ENCODE peak calls at places on chromosomes 16 and 17, in four cellular contexts. A is H9, U is Karpas-422, L is fibroblast of lung. C is an unnamed sample. For H3K9me3, the result is how much of the 10 kb centered on the place peaks cover.

GRCh38 chr17:11848330-11848729 is 148.9 kb downstream of the ZNF18 start:
- DNase-seq in A (no peak), U (no peak), L (no peak), C (no peak)

GRCh38 chr16:19252904-19253303 is 32.6 kb upstream of the CLEC19A start:
- DNase-seq in L (no peak), A (no peak), U (no peak), C (no peak)

GRCh38 chr17:79981090-79981489 is 54.6 kb downstream of the TBC1D16 start:
- DNase-seq in A (peak), U (no peak), L (no peak), C (no peak)

GRCh38 chr16:72997141-72997542 is 50.8 kb downstream of the ZFHX3 start:
- DNase-seq in A (no peak), L (peak), U (no peak), C (no peak)

GRCh38 chr17:78256705-78257559 is 25.5 kb downstream of the TMEM235 start:
- DNase-seq in L (no peak), A (no peak), U (no peak), C (no peak)

GRCh38 chr17:79527286-79527685 is 83.6 kb downstream of the RBFOX3 start:
- DNase-seq in A (no peak), U (no peak), L (no peak), C (no peak)

GRCh38 chr16:68328151-68328859 is 17.5 kb downstream of the PRMT7 start:
- DNase-seq in L (peak), U (peak), A (peak), C (peak)

GRCh38 chr16:48408688-48409087 is 23.5 kb upstream of the SIAH1 start:
- DNase-seq in U (peak), L (peak), A (no peak), C (no peak)

GRCh38 chr17:76053230-76054111 is 18.8 kb downstream of the SRP68 start:
- DNase-seq in A (no peak), U (no peak), L (peak), C (no peak)

GRCh38 chr17:42436401-42436800 is 13.3 kb upstream of the CAVIN1 start:
- DNase-seq in A (no peak), U (no peak), L (peak), C (no peak)

GRCh38 chr17:6989779-6990178 is 6.1 kb upstream of the ALOX12 start:
- DNase-seq in L (no peak), U (no peak), A (no peak), C (no peak)

GRCh38 chr17:47265983-47266541 is 12.4 kb downstream of the ITGB3 start:
- DNase-seq in L (peak), A (no peak), U (peak), C (no peak)

GRCh38 chr17:67594115-67594878 is 123.4 kb upstream of the NOL11 start:
- DNase-seq in U (no peak), A (no peak), L (no peak), C (no peak)

GRCh38 chr17:63116228-63116627 is 150.2 kb downstream of the TANC2 start:
- DNase-seq in U (no peak), L (no peak), A (no peak), C (no peak)

GRCh38 chr17:3732171-3732570 is 8.5 kb downstream of the HASPIN start:
- DNase-seq in L (peak), A (no peak), U (peak), C (peak)

GRCh38 chr16:9072806-9073341 is 18.6 kb upstream of the HAPSTR1 start:
- DNase-seq in U (no peak), L (peak), A (no peak), C (peak)

GRCh38 chr17:36936455-36936934 is 780 bp upstream of the LHX1 start:
- DNase-seq in U (no peak), L (no peak), A (peak), C (no peak)

GRCh38 chr16:84449156-84450140 is 55.0 kb downstream of the MEAK7 start:
- DNase-seq in L (no peak), A (peak), U (no peak), C (no peak)
- H3K4me2 ChIP-seq in L (no peak), A (no peak), U (no peak), C (no peak)

GRCh38 chr17:27072885-27073284 is 221.0 kb upstream of the WSB1 start:
- DNase-seq in L (no peak), A (no peak), U (no peak), C (no peak)
- H3K9me3 ChIP-seq in L (under half), A (half or more), U (under half), C (under half)

DNA sequence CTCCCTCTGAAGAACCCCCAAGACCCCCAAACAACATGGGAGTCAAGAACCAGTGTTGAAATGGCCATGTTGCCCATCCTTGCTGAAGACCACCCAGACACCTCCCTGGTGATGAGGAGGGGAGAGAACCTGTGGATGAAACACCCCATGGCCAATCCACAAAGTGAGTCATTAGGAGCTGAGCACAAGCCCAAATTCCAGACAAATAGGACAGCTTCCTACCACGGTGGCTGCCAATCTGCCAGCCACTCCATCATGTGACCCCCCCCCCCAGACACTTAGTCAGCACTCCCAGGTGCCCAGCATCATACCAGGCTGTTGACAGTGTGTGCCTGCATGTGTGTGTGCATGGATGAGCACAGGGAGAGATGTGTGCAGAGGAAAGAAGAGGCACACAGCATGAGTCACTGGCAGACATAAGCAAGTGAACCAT is 26.4 kb upstream of the RPL38 start:
- DNase-seq in A (no peak), U (no peak), L (peak), C (no peak)
- H3K4me2 ChIP-seq in A (no peak), U (no peak), L (no peak), C (no peak)

GRCh38 chr16:27341549-27341948 is 27.8 kb downstream of the IL4R start:
- DNase-seq in U (no peak), L (no peak), A (no peak), C (no peak)

GRCh38 chr16:27339180-27339579 is 25.4 kb downstream of the IL4R start:
- DNase-seq in L (no peak), A (no peak), U (no peak), C (no peak)

GRCh38 chr16:27344707-27345106 is 30.9 kb downstream of the IL4R start:
- DNase-seq in L (no peak), U (no peak), A (no peak), C (no peak)

GRCh38 chr16:27340654-27341053 is 26.9 kb downstream of the IL4R start:
- DNase-seq in U (no peak), A (no peak), L (no peak), C (no peak)

DNA sequence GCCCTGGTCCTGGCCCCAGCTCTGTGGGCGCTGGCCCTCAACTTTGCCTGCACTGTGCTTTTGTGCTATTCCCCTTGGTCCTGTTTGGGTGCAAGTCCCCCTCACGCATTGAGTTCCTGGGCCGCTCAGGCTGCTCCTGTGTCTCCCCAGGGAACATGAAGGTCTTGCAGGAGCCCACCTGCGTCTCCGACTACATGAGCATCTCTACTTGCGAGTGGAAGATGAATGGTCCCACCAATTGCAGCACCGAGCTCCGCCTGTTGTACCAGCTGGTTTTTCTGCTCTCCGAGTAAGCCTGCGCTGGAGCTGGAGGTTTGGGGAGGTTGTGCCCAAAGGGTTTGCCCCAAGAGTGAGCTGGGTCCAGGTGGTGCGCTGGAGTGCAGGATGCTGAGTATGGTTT is 28.2 kb downstream of the IL4R start:
- DNase-seq in A (no peak), U (no peak), L (no peak), C (no peak)
- H3K9me3 ChIP-seq in A (under half), U (under half), L (under half), C (under half)

DNA sequence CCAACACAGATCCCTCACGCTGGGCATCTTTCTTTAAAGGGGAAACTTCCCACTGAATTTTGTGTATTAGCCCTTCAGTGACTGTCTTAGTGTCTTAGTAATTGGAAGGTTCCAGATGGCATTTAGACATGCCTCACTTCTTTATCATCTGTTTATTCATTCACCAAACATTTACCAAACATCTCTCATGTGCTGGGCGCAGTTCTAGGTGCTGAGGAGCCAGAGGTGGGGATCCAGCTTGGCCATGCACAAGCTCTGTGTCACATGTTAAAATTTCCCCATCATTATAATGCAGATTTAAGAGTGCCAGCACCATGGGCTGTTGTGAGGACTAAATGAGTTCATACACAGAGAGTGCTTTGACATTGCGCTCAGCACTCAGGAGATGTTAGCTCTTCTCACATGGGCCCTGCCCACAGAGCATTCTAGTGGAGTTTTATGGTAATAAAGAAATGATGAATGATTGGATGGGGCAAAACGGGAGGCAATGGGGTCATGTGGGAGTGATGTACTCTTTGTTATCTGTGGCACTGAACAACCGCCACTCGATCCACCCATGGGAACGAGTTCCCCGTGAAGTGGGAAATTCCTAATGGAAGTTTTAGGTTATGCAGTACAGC is 119.7 kb downstream of the SNX29 start:
- DNase-seq in L (peak), U (no peak), A (no peak), C (no peak)
- H3K4me2 ChIP-seq in L (peak), U (no peak), A (no peak), C (peak)